ENCODE peak calls at places on chromosomes 4 and X, in eight cellular contexts. W is CD8-positive, alpha-beta memory T cell; I is ovary; M is right cardiac atrium; S is tibial nerve; R is GM12878; J is heart right ventricle; F is cardiac muscle cell. G is an unnamed sample. For H3K4me1, the result is how much of the 10 kb centered on the place peaks cover.

GRCh38 chr4:114334808-114335739 is 263.5 kb upstream of the UGT8 start:
- DNase-seq in W (no peak), I (no peak), M (no peak), S (no peak), R (no peak), J (no peak), F (no peak), G (no peak)

GRCh38 chr4:57424231-57424897 is 314.2 kb upstream of the IGFBP7 start:
- DNase-seq in W (no peak), I (no peak), M (peak), S (no peak), R (no peak), J (no peak), F (peak), G (no peak)

GRCh38 chr4:153771058-153771457 is 11.2 kb upstream of the RNF175 start:
- DNase-seq in W (no peak), I (no peak), M (no peak), S (no peak), R (no peak), J (no peak), F (peak), G (no peak)

GRCh38 chr4:84336964-84337705 is 162.0 kb downstream of the NKX6-1 start:
- DNase-seq in W (no peak), I (no peak), M (no peak), S (no peak), R (no peak), J (no peak), F (no peak), G (no peak)

GRCh38 chr4:140256941-140257340 is 103.0 kb upstream of the MAML3 start:
- DNase-seq in W (no peak), I (no peak), M (no peak), S (no peak), R (no peak), J (no peak), F (no peak), G (no peak)

GRCh38 chrX:109481986-109482385 is at the start of gene GUCY2F:
- DNase-seq in W (no peak), I (no peak), M (no peak), S (no peak), R (no peak), J (no peak), F (no peak), G (no peak)

GRCh38 chr4:2226261-2226660 is 15.7 kb downstream of the HAUS3 start:
- DNase-seq in W (no peak), I (no peak), M (no peak), S (no peak), R (no peak), J (no peak), F (no peak), G (no peak)

GRCh38 chr4:128653514-128654420 is 155.7 kb upstream of the JADE1 start:
- DNase-seq in W (no peak), I (peak), M (peak), S (no peak), R (no peak), J (peak), F (peak), G (no peak)

GRCh38 chrX:38817004-38817703 is 15.9 kb downstream of the MID1IP1 start:
- DNase-seq in W (no peak), I (peak), M (peak), S (no peak), R (no peak), J (peak), F (peak), G (peak)

GRCh38 chr4:169201144-169202124 is 69.3 kb downstream of the SH3RF1 start:
- DNase-seq in W (no peak), I (no peak), M (no peak), S (no peak), R (no peak), J (no peak), F (peak), G (no peak)

GRCh38 chrX:123081766-123082165 is 102.3 kb upstream of the GRIA3 start:
- DNase-seq in W (no peak), I (no peak), M (no peak), S (no peak), R (no peak), J (no peak), F (no peak), G (no peak)

GRCh38 chrX:35711281-35711680 is 86.9 kb upstream of the MAGEB16 start:
- DNase-seq in W (no peak), I (no peak), M (no peak), S (no peak), R (no peak), J (no peak), F (no peak), G (no peak)

GRCh38 chr4:78704981-78705757 is 71.0 kb upstream of the BMP2K start:
- DNase-seq in W (no peak), I (no peak), M (no peak), S (no peak), R (no peak), J (peak), F (peak), G (no peak)

GRCh38 chrX:111006119-111006518 is 89.9 kb upstream of the PAK3 start:
- DNase-seq in W (no peak), I (no peak), M (no peak), S (no peak), R (no peak), J (no peak), F (peak), G (no peak)

GRCh38 chr4:109294468-109295020 is 7.9 kb downstream of the COL25A1 start:
- DNase-seq in W (no peak), I (no peak), M (no peak), S (no peak), R (no peak), J (no peak), F (no peak), G (no peak)

GRCh38 chrX:133640161-133641015 is 225.1 kb upstream of the GPC4 start:
- DNase-seq in W (no peak), I (no peak), M (peak), S (no peak), R (no peak), J (no peak), F (peak), G (no peak)

GRCh38 chrX:133493366-133493765 is 78.1 kb upstream of the GPC4 start:
- DNase-seq in W (no peak), I (no peak), M (no peak), S (no peak), R (no peak), J (no peak), F (no peak), G (no peak)

GRCh38 chr4:164383187-164384181 is 370.4 kb upstream of the SMIM31 start:
- DNase-seq in W (no peak), I (peak), M (peak), S (no peak), R (no peak), J (peak), F (no peak), G (peak)

GRCh38 chrX:18701621-18702361 is 5.7 kb upstream of the PPEF1 start:
- DNase-seq in W (no peak), I (no peak), M (peak), S (peak), R (no peak), J (peak), F (peak), G (peak)

GRCh38 chrX:71532078-71532752 is 689 bp upstream of the OGT start:
- DNase-seq in W (peak), I (no peak), M (no peak), S (no peak), R (no peak), J (no peak), F (peak), G (no peak)

GRCh38 chr4:33959519-33959918 is 2284.8 kb downstream of the ARAP2 start:
- DNase-seq in W (no peak), I (no peak), M (no peak), S (no peak), R (no peak), J (no peak), F (peak), G (no peak)

GRCh38 chr4:105113800-105114199 is 32.9 kb upstream of the TET2 start:
- DNase-seq in W (no peak), I (no peak), M (no peak), S (no peak), R (no peak), J (no peak), F (peak), G (no peak)

GRCh38 chr4:142596121-142596520 is 250.0 kb downstream of the INPP4B start:
- DNase-seq in W (no peak), I (no peak), M (no peak), S (no peak), R (no peak), J (no peak), F (no peak), G (no peak)

GRCh38 chrX:20252392-20253231 is 14.1 kb downstream of the RPS6KA3 start:
- DNase-seq in W (peak), I (no peak), M (peak), S (no peak), R (no peak), J (peak), F (peak), G (peak)

GRCh38 chrX:44459501-44459900 is 83.2 kb downstream of the FUNDC1 start:
- DNase-seq in W (no peak), I (no peak), M (no peak), S (no peak), R (no peak), J (no peak), F (no peak), G (no peak)

GRCh38 chr4:143514432-143514831 is 930 bp downstream of the SMARCA5 start:
- DNase-seq in W (no peak), I (peak), M (peak), S (peak), R (no peak), J (peak), F (peak), G (peak)

GRCh38 chr4:145218251-145218650 is 37.9 kb upstream of the OTUD4 start:
- DNase-seq in W (no peak), I (peak), M (no peak), S (no peak), R (peak), J (peak), F (peak), G (no peak)

GRCh38 chr4:169399976-169400767 is 129.4 kb upstream of the SH3RF1 start:
- DNase-seq in W (no peak), I (no peak), M (no peak), S (no peak), R (no peak), J (no peak), F (no peak), G (no peak)

GRCh38 chr4:67071641-67072040 is 473.7 kb downstream of the CENPC start:
- DNase-seq in W (no peak), I (no peak), M (no peak), S (no peak), R (no peak), J (no peak), F (no peak), G (no peak)

GRCh38 chrX:67544281-67544680 is 460 bp downstream of the AR start:
- DNase-seq in W (no peak), I (peak), M (peak), S (no peak), R (no peak), J (peak), F (no peak), G (peak)

GRCh38 chrX:155767101-155767878 is 113.9 kb upstream of the VAMP7 start:
- DNase-seq in W (peak), I (peak), M (peak), S (no peak), R (peak), J (peak), F (peak), G (peak)

GRCh38 chrX:143455045-143455444 is 62.2 kb downstream of the SPANXN3 start:
- DNase-seq in W (no peak), I (no peak), M (peak), S (no peak), R (no peak), J (peak), F (peak), G (no peak)

GRCh38 chr4:165440415-165440882 is 61.6 kb downstream of the CPE start:
- DNase-seq in W (no peak), I (no peak), M (no peak), S (no peak), R (no peak), J (no peak), F (peak), G (no peak)

GRCh38 chr4:73609688-73610087 is 10.5 kb downstream of the RASSF6 start:
- DNase-seq in W (no peak), I (no peak), M (no peak), S (no peak), R (no peak), J (no peak), F (peak), G (no peak)

GRCh38 chr4:8644966-8645752 is 52.6 kb downstream of the CPZ start:
- DNase-seq in W (no peak), I (no peak), M (no peak), S (no peak), R (no peak), J (no peak), F (no peak), G (peak)

GRCh38 chr4:107951551-107951950 is 20.2 kb downstream of the CYP2U1 start:
- DNase-seq in W (no peak), I (no peak), M (no peak), S (no peak), R (no peak), J (no peak), F (peak), G (no peak)

GRCh38 chr4:147518846-147519767 is 38.2 kb downstream of the EDNRA start:
- DNase-seq in W (peak), I (peak), M (peak), S (no peak), R (peak), J (peak), F (peak), G (no peak)

GRCh38 chrX:76183289-76184057 is 10.6 kb downstream of the PBDC1 start:
- DNase-seq in W (no peak), I (no peak), M (no peak), S (no peak), R (no peak), J (no peak), F (peak), G (no peak)

GRCh38 chr4:118738090-118738489 is 52.9 kb downstream of the METTL14 start:
- DNase-seq in W (no peak), I (no peak), M (no peak), S (no peak), R (no peak), J (no peak), F (no peak), G (no peak)

GRCh38 chr4:118736867-118737266 is 51.7 kb downstream of the METTL14 start:
- DNase-seq in W (no peak), I (no peak), M (no peak), S (no peak), R (no peak), J (no peak), F (no peak), G (no peak)

GRCh38 chr4:118730683-118731082 is 45.5 kb downstream of the METTL14 start:
- DNase-seq in W (no peak), I (no peak), M (no peak), S (no peak), R (no peak), J (no peak), F (no peak), G (no peak)

GRCh38 chr4:118732591-118733330 is 47.6 kb downstream of the METTL14 start:
- DNase-seq in W (no peak), I (no peak), M (no peak), S (no peak), R (no peak), J (no peak), F (no peak), G (no peak)

DNA sequence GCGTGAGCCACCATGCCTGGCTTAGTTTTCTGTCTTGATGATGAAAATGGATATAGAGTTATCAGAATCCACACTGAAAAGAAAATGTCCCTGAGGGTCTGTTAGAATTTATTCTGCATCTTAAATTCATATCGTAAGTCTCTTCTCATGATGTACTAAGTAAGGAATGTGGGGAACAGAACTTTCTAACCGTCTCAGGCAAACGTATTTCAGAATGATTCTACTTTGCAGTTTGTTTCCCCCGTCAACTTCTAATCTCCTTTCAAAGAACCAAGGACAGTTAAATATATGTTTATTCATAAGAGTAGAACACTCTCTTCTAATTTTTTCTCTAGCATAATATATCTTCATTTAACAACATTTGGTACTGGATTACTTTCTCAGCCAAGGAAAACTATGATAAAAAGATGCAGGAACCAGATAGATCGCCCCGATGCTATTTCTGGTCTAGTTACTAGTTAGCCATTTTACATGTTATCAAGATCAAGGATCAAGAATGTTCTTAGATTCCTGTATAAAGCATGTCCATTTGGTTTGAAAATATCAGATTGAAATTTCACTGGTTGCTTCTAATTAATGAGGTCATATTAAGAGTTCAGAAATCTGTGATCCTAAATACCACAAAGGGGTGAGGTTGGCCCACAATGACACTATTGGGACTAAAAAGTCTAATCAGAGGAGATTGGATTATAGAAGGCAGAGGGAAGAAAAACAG is 49.5 kb downstream of the METTL14 start:
- DNase-seq in W (no peak), I (no peak), M (no peak), S (no peak), R (no peak), J (no peak), F (no peak), G (no peak)
- H3K4me1 ChIP-seq in W (under half), I (under half), M (under half), S (under half), R (under half), J (under half), F (under half), G (under half)

DNA sequence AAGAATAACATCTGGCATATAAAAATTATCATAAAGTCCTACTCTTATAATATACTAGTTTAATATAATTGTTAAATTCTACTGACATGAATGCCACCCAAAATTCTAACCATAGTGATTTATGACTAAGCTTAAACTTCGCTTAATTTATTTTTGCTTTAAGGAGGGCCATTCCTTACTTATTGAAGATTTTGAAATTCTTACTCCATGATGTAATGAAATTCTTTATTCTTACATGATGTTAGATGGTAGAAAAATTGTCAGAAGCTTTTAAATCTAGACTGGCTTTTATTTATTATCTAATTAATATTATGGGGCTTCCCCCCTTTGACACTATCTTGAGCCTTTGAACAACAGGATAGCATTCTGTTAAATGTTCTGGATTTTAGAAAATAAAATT is 19.5 kb upstream of the SUPT20HL2 start:
- DNase-seq in W (no peak), I (no peak), M (no peak), S (no peak), R (no peak), J (no peak), F (no peak), G (no peak)
- H3K4me1 ChIP-seq in W (under half), I (under half), M (under half), S (under half), R (under half), J (under half), F (under half), G (under half)

GRCh38 chrX:21946925-21947641 is 6.6 kb downstream of the SMS start:
- DNase-seq in W (no peak), I (no peak), M (no peak), S (no peak), R (no peak), J (no peak), F (peak), G (no peak)

GRCh38 chrX:21947671-21948070 is 7.2 kb downstream of the SMS start:
- DNase-seq in W (no peak), I (no peak), M (no peak), S (no peak), R (no peak), J (no peak), F (no peak), G (no peak)

GRCh38 chrX:21940356-21940829 is at the start of gene SMS:
- DNase-seq in W (peak), I (peak), M (peak), S (peak), R (no peak), J (peak), F (peak), G (peak)

GRCh38 chrX:21944136-21944615 is 3.7 kb downstream of the SMS start:
- DNase-seq in W (no peak), I (no peak), M (no peak), S (no peak), R (no peak), J (no peak), F (peak), G (no peak)

DNA sequence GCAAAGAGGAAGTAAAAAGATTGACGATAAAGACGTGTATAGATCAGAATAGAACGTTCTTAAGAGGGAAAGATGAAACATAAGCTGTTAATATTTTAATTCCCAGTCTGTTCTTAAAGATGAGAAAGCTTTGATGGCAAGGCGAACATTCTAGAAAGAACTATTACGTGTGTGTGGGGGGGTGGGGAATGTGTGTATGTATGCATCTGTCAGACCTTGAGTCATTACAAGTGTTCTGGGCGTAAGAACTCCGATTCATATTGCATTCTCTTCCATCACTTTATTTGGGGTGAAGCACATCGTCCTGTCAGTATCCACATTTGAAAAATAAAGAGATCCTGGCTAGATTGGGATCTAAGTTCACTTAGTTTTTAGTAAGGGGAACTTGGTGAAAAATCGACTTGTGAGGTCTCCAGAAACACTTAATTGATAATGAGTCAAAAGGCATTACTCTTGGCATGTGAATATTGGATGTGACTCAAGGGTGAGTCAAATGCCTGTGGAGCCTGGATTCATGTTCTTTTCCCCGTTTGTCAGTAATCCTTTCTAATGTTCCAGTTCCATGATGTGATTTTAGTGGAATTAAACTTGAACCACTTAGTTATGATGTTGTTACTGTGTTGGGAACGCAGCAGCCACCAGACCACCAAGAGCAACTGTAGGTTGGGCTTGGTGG is 3.1 kb downstream of the SMS start:
- DNase-seq in W (no peak), I (no peak), M (no peak), S (no peak), R (no peak), J (no peak), F (peak), G (no peak)
- H3K4me1 ChIP-seq in W (under half), I (under half), M (under half), S (under half), R (under half), J (under half), F (half or more), G (under half)

GRCh38 chrX:41661366-41662095 is 27.2 kb upstream of the GPR34 start:
- DNase-seq in W (no peak), I (no peak), M (no peak), S (no peak), R (no peak), J (no peak), F (peak), G (no peak)
- H3K4me1 ChIP-seq in W (under half), I (under half), M (under half), S (under half), R (under half), J (under half), F (under half), G (under half)

GRCh38 chr4:3777033-3777390 is 10.8 kb downstream of the ADRA2C start:
- DNase-seq in W (no peak), I (no peak), M (peak), S (no peak), R (no peak), J (no peak), F (no peak), G (no peak)

GRCh38 chr4:3776166-3777032 is 10.2 kb downstream of the ADRA2C start:
- DNase-seq in W (no peak), I (no peak), M (peak), S (no peak), R (no peak), J (no peak), F (no peak), G (no peak)

GRCh38 chr4:3774253-3774883 is 8.2 kb downstream of the ADRA2C start:
- DNase-seq in W (no peak), I (no peak), M (peak), S (no peak), R (no peak), J (no peak), F (no peak), G (no peak)

GRCh38 chr4:3775011-3775410 is 8.8 kb downstream of the ADRA2C start:
- DNase-seq in W (no peak), I (no peak), M (peak), S (no peak), R (no peak), J (no peak), F (no peak), G (no peak)

GRCh38 chr4:3775576-3775975 is 9.4 kb downstream of the ADRA2C start:
- DNase-seq in W (no peak), I (no peak), M (peak), S (no peak), R (no peak), J (no peak), F (no peak), G (no peak)
- H3K4me1 ChIP-seq in W (under half), I (under half), M (under half), S (under half), R (under half), J (under half), F (under half), G (under half)

GRCh38 chr4:119682080-119682479 is 53.5 kb upstream of the PDE5A start:
- DNase-seq in W (no peak), I (no peak), M (no peak), S (no peak), R (no peak), J (no peak), F (no peak), G (no peak)
- H3K4me1 ChIP-seq in W (under half), I (under half), M (under half), S (under half), R (under half), J (under half), F (under half), G (under half)

G was measured in upper lobe of right lung.